ENCODE peak calls at places on chromosomes 16 and 17, in five cellular contexts. Q is central memory CD4-positive, alpha-beta T cell; Z is effector memory CD4-positive, alpha-beta T cell; C is NCI-H1092 treated with DMSO at 0.1 percent for 48 hours; U is kidney glomerular epithelial cell. X is an unnamed sample.

GRCh38 chr17:50127661-50128361 is 2.1 kb downstream of the SAMD14 start:
- DNase-seq in Q (no peak), C (no peak), U (peak), Z (no peak), X (no peak)

GRCh38 chr16:4684763-4685162 is 8.6 kb upstream of the NUDT16L1 start:
- DNase-seq in U (no peak), Q (no peak), Z (no peak), C (no peak), X (no peak)

GRCh38 chr17:48373130-48373844 is 56.7 kb downstream of the SKAP1 start:
- DNase-seq in C (no peak), U (no peak), Q (no peak), Z (no peak), X (no peak)

GRCh38 chr16:9775994-9776393 is 406.2 kb downstream of the GRIN2A start:
- DNase-seq in U (no peak), Z (no peak), Q (no peak), C (no peak), X (no peak)

GRCh38 chr17:82092628-82092994 is 5.4 kb downstream of the FASN start:
- DNase-seq in U (no peak), Z (no peak), C (no peak), Q (no peak), X (no peak)

GRCh38 chr17:67386965-67387551 is 10.0 kb downstream of the PITPNC1 start:
- DNase-seq in Z (peak), U (no peak), C (peak), Q (no peak), X (peak)

GRCh38 chr16:70750893-70751467 is 50.0 kb downstream of the VAC14 start:
- DNase-seq in Q (no peak), U (peak), C (no peak), Z (no peak), X (no peak)

GRCh38 chr16:27920391-27920891 is 143.1 kb downstream of the GSG1L start:
- DNase-seq in U (no peak), Z (no peak), Q (no peak), C (peak), X (no peak)

GRCh38 chr17:60049936-60050335 is 28.8 kb downstream of the HEATR6 start:
- DNase-seq in Q (no peak), C (no peak), U (no peak), Z (no peak), X (no peak)

X was measured in effector memory CD8-positive, alpha-beta T cell.